ENCODE peak calls at places on chromosomes 1 and 21, in seven cellular contexts. L is left cardiac atrium; J is mesothelial cell of epicardium; B is T-cell; U is CD4-positive, CD25-positive, alpha-beta regulatory T cell; C is endothelial cell; A is non-pigmented ciliary epithelial cell. E is an unnamed sample.

GRCh38 chr21:27802816-27803475 is 836.1 kb upstream of the ADAMTS5 start:
- DNase-seq in L (no peak), J (no peak), B (no peak), U (no peak), C (peak), A (no peak), E (no peak)

GRCh38 chr1:196034080-196034706 is 574.0 kb downstream of the KCNT2 start:
- DNase-seq in L (no peak), J (no peak), B (no peak), U (no peak), C (no peak), A (no peak), E (no peak)

GRCh38 chr1:101005871-101006270 is 19.7 kb downstream of the DPH5 start:
- DNase-seq in L (no peak), J (no peak), B (no peak), U (no peak), C (no peak), A (no peak), E (peak)

GRCh38 chr1:58968360-58968952 is 184.6 kb upstream of the JUN start:
- DNase-seq in L (peak), J (no peak), B (peak), U (peak), C (no peak), A (no peak), E (peak)

GRCh38 chr1:172671591-172671990 is 12.7 kb downstream of the FASLG start:
- DNase-seq in L (no peak), J (no peak), B (no peak), U (no peak), C (no peak), A (no peak), E (no peak)

GRCh38 chr1:37476460-37477197 is 2.2 kb downstream of the ZC3H12A start:
- DNase-seq in L (peak), J (no peak), B (no peak), U (peak), C (no peak), A (no peak), E (no peak)

GRCh38 chr1:7561936-7562728 is 209.0 kb upstream of the VAMP3 start:
- DNase-seq in L (peak), J (no peak), B (no peak), U (no peak), C (no peak), A (no peak), E (no peak)

GRCh38 chr1:184034761-184035379 is 2.7 kb downstream of the COLGALT2 start:
- DNase-seq in L (no peak), J (no peak), B (no peak), U (no peak), C (no peak), A (no peak), E (no peak)

GRCh38 chr1:39272027-39272790 is 67.7 kb downstream of the MACF1 start:
- DNase-seq in L (no peak), J (no peak), B (no peak), U (no peak), C (no peak), A (no peak), E (no peak)

GRCh38 chr1:28139033-28139712 is 37.3 kb downstream of the PTAFR start:
- DNase-seq in L (no peak), J (no peak), B (no peak), U (no peak), C (no peak), A (peak), E (no peak)

GRCh38 chr1:245211761-245212160 is 57.0 kb downstream of the KIF26B start:
- DNase-seq in L (no peak), J (no peak), B (no peak), U (no peak), C (no peak), A (no peak), E (no peak)

GRCh38 chr1:3192825-3193224 is 123.8 kb downstream of the PRDM16 start:
- DNase-seq in L (no peak), J (no peak), B (no peak), U (no peak), C (no peak), A (no peak), E (no peak)

GRCh38 chr1:159879977-159880376 is 17.5 kb upstream of the VSIG8 start:
- DNase-seq in L (no peak), J (no peak), B (no peak), U (no peak), C (no peak), A (peak), E (no peak)

GRCh38 chr1:117656202-117656641 is 50.4 kb downstream of the TENT5C start:
- DNase-seq in L (no peak), J (no peak), B (peak), U (peak), C (no peak), A (no peak), E (peak)